ENCODE peak calls at places on chromosomes 11 and 22, in five cellular contexts. L is ovary, W is colonic mucosa, X is HFFc6, N is IMR-90. G is an unnamed sample.

GRCh38 chr11:109071712-109072524 is 350.1 kb upstream of the C11orf87 start:
- DNase-seq in N (peak), L (no peak), X (no peak), W (no peak), G (no peak)

GRCh38 chr11:105022998-105023397 is at the start of gene CASP5:
- DNase-seq in N (no peak), L (no peak), X (no peak), W (peak), G (no peak)

GRCh38 chr11:38988908-38989307 is 2390.9 kb upstream of the RAG2 start:
- DNase-seq in L (no peak), X (no peak), W (no peak), N (no peak), G (no peak)

GRCh38 chr11:130648601-130649000 is 200.2 kb downstream of the ADAMTS15 start:
- DNase-seq in N (no peak), W (no peak), L (peak), X (no peak), G (peak)

GRCh38 chr11:101327908-101328307 is 198.3 kb upstream of the PGR start:
- DNase-seq in N (peak), W (no peak), X (no peak), L (no peak), G (no peak)

GRCh38 chr11:61545341-61545740 is 35.5 kb downstream of the SYT7 start:
- DNase-seq in W (no peak), X (no peak), N (no peak), L (no peak), G (no peak)

GRCh38 chr11:6303657-6304056 is 16.6 kb downstream of the CAVIN3 start:
- DNase-seq in N (no peak), L (no peak), X (no peak), W (no peak), G (no peak)

GRCh38 chr11:66337103-66337899 is 1.1 kb upstream of the RIN1 start:
- DNase-seq in W (no peak), N (peak), X (peak), L (peak), G (peak)

GRCh38 chr11:33476945-33477584 is 219.9 kb downstream of the HIPK3 start:
- DNase-seq in W (no peak), L (no peak), X (peak), N (peak), G (no peak)

GRCh38 chr22:19958083-19959042 is 16.7 kb upstream of the TXNRD2 start:
- DNase-seq in N (peak), X (no peak), L (no peak), W (no peak), G (no peak)

GRCh38 chr22:45966892-45967365 is 10.0 kb downstream of the WNT7B start:
- DNase-seq in W (no peak), N (no peak), L (no peak), X (no peak), G (no peak)

GRCh38 chr11:48105096-48105990 is 111.3 kb upstream of the OR4B1 start:
- DNase-seq in X (no peak), W (no peak), N (no peak), L (no peak), G (peak)

GRCh38 chr11:104333977-104334376 is 170.0 kb upstream of the PDGFD start:
- DNase-seq in L (no peak), N (no peak), W (no peak), X (no peak), G (no peak)

GRCh38 chr11:14275081-14275480 is 83.9 kb downstream of the RRAS2 start:
- DNase-seq in L (no peak), N (peak), X (no peak), W (no peak), G (no peak)

GRCh38 chr11:65701686-65702085 is 10.4 kb upstream of the KAT5 start:
- DNase-seq in W (no peak), X (no peak), N (no peak), L (no peak), G (no peak)

GRCh38 chr22:46607483-46608114 is 12.6 kb upstream of the GRAMD4 start:
- DNase-seq in W (no peak), N (no peak), X (no peak), L (no peak), G (no peak)

GRCh38 chr22:39316440-39317083 is 2.9 kb downstream of the RPL3 start:
- DNase-seq in W (peak), L (peak), X (peak), N (peak), G (peak)

GRCh38 chr11:3165916-3166267 is 782 bp upstream of the OSBPL5 start:
- DNase-seq in N (no peak), X (no peak), W (no peak), L (no peak), G (no peak)

GRCh38 chr11:42631223-42631843 is 680.5 kb upstream of the API5 start:
- DNase-seq in N (no peak), W (no peak), X (peak), L (no peak), G (no peak)

GRCh38 chr11:102139081-102139498 is 28.8 kb downstream of the YAP1 start:
- DNase-seq in X (peak), N (peak), L (no peak), W (no peak), G (no peak)

GRCh38 chr11:20311444-20311843 is 52.1 kb upstream of the HTATIP2 start:
- DNase-seq in W (no peak), L (no peak), X (no peak), N (no peak), G (no peak)

GRCh38 chr11:101848262-101848661 is 66.5 kb upstream of the CEP126 start:
- DNase-seq in L (no peak), N (peak), X (no peak), W (no peak), G (no peak)

GRCh38 chr11:2315395-2316168 is 13.8 kb downstream of the TSPAN32 start:
- DNase-seq in W (no peak), L (no peak), N (no peak), X (no peak), G (no peak)

GRCh38 chr22:46547179-46547882 is 9.9 kb upstream of the CELSR1 start:
- DNase-seq in N (peak), W (no peak), X (peak), L (no peak), G (no peak)

GRCh38 chr11:25938952-25939351 is 393.0 kb upstream of the ANO3 start:
- DNase-seq in X (no peak), W (no peak), L (no peak), N (no peak), G (no peak)

GRCh38 chr11:95282337-95282751 is 51.3 kb upstream of the SESN3 start:
- DNase-seq in L (no peak), N (no peak), X (no peak), W (no peak), G (no peak)

GRCh38 chr11:71364176-71364671 is 84.0 kb downstream of the DHCR7 start:
- DNase-seq in N (no peak), X (no peak), W (no peak), L (peak), G (no peak)

GRCh38 chr11:87439981-87440760 is 402.4 kb downstream of the TMEM135 start:
- DNase-seq in X (no peak), L (no peak), W (no peak), N (no peak), G (no peak)

GRCh38 chr22:35648066-35649025 is at the start of gene APOL6:
- DNase-seq in N (peak), W (peak), X (peak), L (peak), G (peak)

GRCh38 chr11:95108159-95108611 is 18.5 kb downstream of the ENDOD1 start:
- DNase-seq in X (no peak), L (no peak), N (peak), W (peak), G (no peak)

GRCh38 chr11:69393865-69394233 is 87.6 kb upstream of the LINC01488 start:
- DNase-seq in L (no peak), N (no peak), W (no peak), X (no peak), G (no peak)

GRCh38 chr11:69396051-69396947 is 85.2 kb upstream of the LINC01488 start:
- DNase-seq in L (no peak), X (no peak), W (no peak), N (no peak), G (no peak)

GRCh38 chr11:69393178-69393832 is 88.2 kb upstream of the LINC01488 start:
- DNase-seq in L (peak), X (no peak), N (no peak), W (no peak), G (no peak)

GRCh38 chr11:69394234-69394891 is 87.1 kb upstream of the LINC01488 start:
- DNase-seq in W (no peak), X (no peak), L (no peak), N (no peak), G (no peak)

GRCh38 chr11:69394902-69395690 is 86.4 kb upstream of the LINC01488 start:
- DNase-seq in X (no peak), N (no peak), L (no peak), W (no peak), G (no peak)
- TF ChIP-seq CTCF in X (no peak), N (no peak), L (no peak), W (no peak), G (no peak)

DNA sequence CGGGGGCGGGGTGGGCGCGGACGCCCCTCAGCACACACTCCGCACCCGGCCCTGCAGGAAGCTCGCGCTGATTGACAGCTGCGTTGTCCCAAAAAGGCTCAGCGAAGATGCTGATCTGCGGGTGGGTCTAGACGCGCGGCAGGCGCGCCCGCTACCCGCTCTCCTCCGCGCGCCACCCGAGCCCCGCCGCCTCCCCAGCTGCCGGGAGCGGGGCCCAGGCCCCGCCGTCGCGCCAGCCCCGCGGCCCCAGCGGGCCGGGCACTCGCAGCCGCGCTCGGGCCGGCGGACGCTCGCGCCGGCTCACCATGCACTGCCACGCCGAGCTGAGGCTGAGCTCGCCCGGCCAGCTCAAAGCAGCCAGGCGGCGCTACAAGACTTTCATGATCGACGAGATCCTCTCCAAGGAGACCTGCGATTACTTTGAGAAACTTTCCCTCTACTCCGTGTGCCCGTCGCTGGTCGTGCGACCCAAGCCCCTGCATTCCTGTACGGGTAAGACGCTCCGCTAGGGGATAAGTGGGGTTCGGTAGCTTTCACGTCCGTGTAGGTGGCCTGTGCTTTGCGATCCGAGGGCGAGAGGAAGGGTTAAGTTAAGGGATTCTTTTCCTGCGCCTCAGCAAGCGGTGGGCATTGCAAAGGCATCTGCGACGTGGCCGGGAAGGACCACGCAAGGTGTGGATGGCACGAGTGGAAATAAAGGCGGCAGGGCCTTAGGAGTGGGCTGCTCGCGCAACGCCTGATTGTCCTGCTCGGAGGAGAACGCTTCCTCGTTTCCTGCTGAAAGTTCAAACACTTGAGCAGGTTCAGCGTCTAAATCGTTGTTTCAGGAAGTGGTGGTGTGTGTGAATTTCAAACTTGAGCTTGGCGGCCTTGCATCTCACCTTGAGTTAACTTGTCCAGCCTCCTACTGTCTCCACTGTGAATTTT is at the start of gene BARX2:
- DNase-seq in N (peak), W (peak), L (no peak), X (peak), G (no peak)
- TF ChIP-seq CTCF in N (peak), W (peak), L (no peak), X (peak), G (peak)

DNA sequence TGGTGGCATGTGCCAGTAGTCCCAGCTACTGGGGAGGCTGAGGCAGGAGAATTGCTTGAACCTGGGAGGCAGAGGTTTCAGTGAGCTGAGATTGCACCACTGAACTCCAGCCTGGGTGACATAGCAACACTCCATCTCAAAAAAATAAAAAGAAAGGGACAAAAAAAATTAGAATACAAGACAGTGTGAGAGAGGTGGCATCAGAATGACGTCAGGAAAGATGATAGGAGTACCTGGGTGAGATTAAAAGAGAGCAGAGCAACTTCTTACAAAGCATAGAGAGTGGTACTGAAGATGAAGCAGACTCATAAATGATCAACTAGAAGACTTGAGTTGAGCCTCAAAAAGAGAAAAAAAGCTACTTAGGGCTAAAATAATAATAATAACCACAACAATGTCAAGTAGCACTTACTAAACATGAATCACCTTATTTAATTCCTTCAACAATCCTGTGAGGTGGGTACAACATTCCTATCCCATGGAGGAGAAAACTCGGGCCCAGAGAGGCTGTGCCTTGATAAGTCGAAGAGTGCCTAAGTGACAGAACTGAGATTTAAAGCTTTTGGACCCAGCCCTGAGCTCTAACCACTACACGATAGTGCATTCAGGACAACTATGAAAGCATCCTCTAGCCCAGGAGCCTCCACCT is 5.2 kb upstream of the SLN start:
- DNase-seq in W (no peak), N (no peak), L (no peak), X (peak), G (no peak)
- TF ChIP-seq CTCF in W (no peak), N (no peak), L (no peak), X (no peak), G (no peak)

GRCh38 chr11:35415488-35415887 is 3.9 kb downstream of the SLC1A2 start:
- DNase-seq in W (no peak), L (no peak), N (no peak), X (no peak), G (no peak)

GRCh38 chr11:35418282-35418846 is 994 bp downstream of the SLC1A2 start:
- DNase-seq in W (no peak), X (no peak), L (no peak), N (no peak), G (no peak)

GRCh38 chr11:35420371-35420770 is 1.0 kb upstream of the SLC1A2 start:
- DNase-seq in L (no peak), N (no peak), W (no peak), X (no peak), G (no peak)

GRCh38 chr11:35419713-35420333 is 465 bp upstream of the SLC1A2 start:
- DNase-seq in X (no peak), N (no peak), L (no peak), W (no peak), G (no peak)

GRCh38 chr11:35418847-35419712 is at the start of gene SLC1A2:
- DNase-seq in L (no peak), N (peak), X (peak), W (no peak), G (no peak)
- TF ChIP-seq CTCF in L (no peak), N (no peak), X (peak), W (no peak), G (no peak)

DNA sequence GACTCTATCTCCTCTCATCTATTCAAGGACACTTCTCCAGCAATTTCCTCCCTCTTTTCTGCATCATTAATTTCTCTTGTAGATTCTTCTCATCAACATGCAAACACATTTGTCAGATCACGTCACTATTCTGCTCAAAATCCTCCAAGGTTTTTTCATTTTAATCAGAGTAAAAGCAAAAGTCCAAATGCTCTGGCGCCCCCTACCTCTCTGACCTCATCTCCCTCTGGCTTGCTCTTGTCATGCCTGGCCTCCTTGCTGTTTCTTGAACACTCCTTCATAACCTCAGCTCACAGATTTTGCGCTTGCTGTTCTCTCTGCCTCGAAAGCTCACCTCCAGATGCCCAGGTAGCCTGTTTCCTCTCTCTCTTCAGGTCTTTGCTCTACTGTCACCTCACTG is 22.4 kb downstream of the RTCB start:
- DNase-seq in X (peak), N (peak), W (no peak), L (no peak), G (no peak)
- TF ChIP-seq CTCF in X (peak), N (peak), W (peak), L (no peak), G (peak)

DNA sequence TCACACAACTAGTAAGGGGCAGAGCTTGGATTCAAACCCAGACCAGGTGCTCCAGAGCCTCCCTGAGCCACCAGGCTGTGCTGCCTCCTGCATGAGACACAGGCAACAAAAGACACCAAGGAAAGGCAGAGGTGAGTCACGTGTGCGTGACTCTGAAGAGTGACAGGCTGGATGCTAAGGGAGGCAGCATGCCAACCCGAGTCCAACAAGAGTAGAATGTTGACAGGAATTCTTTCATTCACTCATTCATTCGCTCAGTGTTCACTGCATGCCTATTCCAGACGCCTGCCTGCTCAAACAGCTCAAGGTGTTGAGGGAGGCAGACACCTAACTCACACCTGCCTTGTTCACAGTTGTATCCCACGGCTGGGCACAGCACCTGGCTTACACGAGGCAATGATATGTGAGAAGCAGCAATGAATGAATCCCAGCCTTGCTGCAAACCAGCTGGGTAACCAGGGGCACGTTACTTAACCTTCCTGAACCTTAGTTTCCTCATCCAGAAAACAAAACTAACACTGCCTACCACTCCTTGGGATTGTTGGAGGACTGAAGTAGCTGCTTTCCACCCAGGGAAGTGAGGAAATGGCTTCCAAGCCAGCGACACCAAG is 73.8 kb upstream of the ARFGAP3 start:
- DNase-seq in X (peak), W (no peak), L (no peak), N (peak), G (no peak)
- TF ChIP-seq CTCF in X (peak), W (no peak), L (no peak), N (peak), G (no peak)

G was measured in osteocyte.